ENCODE peak calls at places on chromosomes 13 and 19, in six cellular contexts. G, N, R, O, Q and P are unnamed samples.

GRCh38 chr13:31322025-31322424 is 122.2 kb downstream of the B3GLCT start:
- DNase-seq in Q (peak), R (peak), G (no peak), N (peak), O (no peak), P (no peak)

GRCh38 chr19:54967611-54968010 is 1.4 kb downstream of the NLRP2 start:
- DNase-seq in N (no peak), Q (no peak), G (no peak), O (no peak), R (no peak), P (no peak)

GRCh38 chr13:64078480-64078936 is 2662.9 kb upstream of the PCDH20 start:
- DNase-seq in Q (no peak), O (no peak), N (no peak), R (no peak), G (no peak), P (no peak)

GRCh38 chr13:98228661-98229349 is 51.7 kb upstream of the RNF113B start:
- DNase-seq in G (no peak), N (no peak), Q (peak), R (peak), O (no peak), P (no peak)

GRCh38 chr13:68467160-68467559 is 1237.0 kb upstream of the PCDH9 start:
- DNase-seq in R (no peak), O (no peak), N (no peak), Q (no peak), G (no peak), P (no peak)

GRCh38 chr19:18193388-18194207 is 580 bp downstream of the MPV17L2 start:
- DNase-seq in Q (peak), G (no peak), O (no peak), N (no peak), R (no peak), P (no peak)

GRCh38 chr19:7779631-7780486 is 16.8 kb downstream of the CLEC4M start:
- DNase-seq in Q (no peak), R (no peak), G (no peak), N (peak), O (no peak), P (no peak)

GRCh38 chr13:44163108-44163507 is 210.5 kb upstream of the SERP2 start:
- DNase-seq in O (no peak), Q (no peak), N (no peak), R (no peak), G (no peak), P (no peak)

GRCh38 chr13:82654851-82655517 is 1227.3 kb downstream of the SLITRK1 start:
- DNase-seq in Q (no peak), N (no peak), R (peak), O (no peak), G (no peak), P (no peak)

GRCh38 chr19:49749055-49749716 is 13.9 kb downstream of the TSKS start:
- DNase-seq in O (no peak), N (no peak), G (no peak), Q (peak), R (peak), P (no peak)

GRCh38 chr19:7331446-7331845 is 17.3 kb upstream of the ARHGEF18 start:
- DNase-seq in Q (no peak), N (no peak), O (no peak), G (no peak), R (no peak), P (no peak)

GRCh38 chr19:43798546-43799409 is 3.5 kb downstream of the LYPD5 start:
- DNase-seq in G (no peak), N (peak), O (no peak), Q (no peak), R (no peak), P (peak)

GRCh38 chr19:55474269-55475265 is 1.9 kb upstream of the ZNF628 start:
- DNase-seq in O (no peak), Q (no peak), G (no peak), R (no peak), N (no peak), P (peak)

GRCh38 chr19:19552811-19553210 is 14.7 kb downstream of the CILP2 start:
- DNase-seq in N (no peak), O (no peak), R (no peak), Q (peak), G (no peak), P (peak)

GRCh38 chr13:93730780-93731179 is 504.2 kb downstream of the GPC6 start:
- DNase-seq in Q (no peak), G (no peak), O (no peak), R (peak), N (no peak), P (no peak)

GRCh38 chr13:52650731-52651130 is 1.9 kb upstream of the SUGT1 start:
- DNase-seq in G (no peak), O (no peak), N (no peak), Q (no peak), R (no peak), P (no peak)

GRCh38 chr13:41780736-41781708 is 179.9 kb downstream of the VWA8 start:
- DNase-seq in G (no peak), R (peak), O (no peak), N (no peak), Q (peak), P (no peak)

GRCh38 chr13:68257111-68257842 is 1027.1 kb upstream of the PCDH9 start:
- DNase-seq in R (no peak), Q (peak), O (no peak), G (no peak), N (no peak), P (no peak)

GRCh38 chr13:50386527-50387123 is 371.4 kb downstream of the KCNRG start:
- DNase-seq in G (peak), Q (peak), O (no peak), N (no peak), R (peak), P (no peak)

GRCh38 chr19:13537454-13537853 is 31.2 kb upstream of the CACNA1A start:
- DNase-seq in Q (no peak), O (no peak), R (no peak), G (no peak), N (no peak), P (peak)

GRCh38 chr19:14088634-14089411 is 1.7 kb downstream of the SAMD1 start:
- DNase-seq in Q (no peak), G (no peak), R (no peak), N (no peak), O (no peak), P (no peak)

GRCh38 chr13:30551194-30551593 is 66.5 kb upstream of the USPL1 start:
- DNase-seq in G (no peak), R (peak), Q (peak), N (no peak), O (no peak), P (no peak)

GRCh38 chr13:27797228-27797624 is 4.9 kb downstream of the GSX1 start:
- DNase-seq in G (peak), N (no peak), R (peak), Q (peak), O (no peak), P (peak)

GRCh38 chr19:5296021-5296420 is 44.6 kb downstream of the PTPRS start:
- DNase-seq in G (no peak), Q (no peak), N (peak), O (no peak), R (no peak), P (no peak)
- H4K8ac ChIP-seq in G (no peak), Q (no peak), N (no peak), O (no peak), R (no peak), P (no peak)

GRCh38 chr19:1170938-1171754 is 2.9 kb downstream of the SBNO2 start:
- DNase-seq in O (no peak), G (no peak), N (no peak), R (no peak), Q (no peak), P (no peak)
- H3K14ac ChIP-seq in O (no peak), G (peak), N (no peak), R (peak), Q (no peak), P (no peak)

DNA sequence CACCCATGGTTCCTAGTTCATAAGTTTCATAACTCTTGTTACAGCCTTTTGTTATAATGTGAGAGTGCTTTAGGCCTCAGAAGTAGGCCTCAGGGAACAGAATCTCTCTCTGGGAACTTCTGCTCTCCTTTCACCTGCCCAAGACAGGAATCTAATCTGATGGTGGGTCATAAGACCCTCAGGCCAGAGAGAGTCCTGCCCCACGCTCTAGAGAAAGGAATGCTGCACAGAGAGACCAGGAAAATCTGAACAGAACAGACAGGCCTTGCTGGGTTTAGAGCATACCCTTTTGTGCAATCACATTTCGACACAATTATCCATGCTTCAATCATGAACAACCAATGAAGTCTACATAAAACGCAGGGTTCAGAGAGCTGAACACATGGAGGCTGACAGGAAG is 3.4 kb upstream of the DIAPH3 start:
- DNase-seq in G (no peak), Q (no peak), O (no peak), R (no peak), N (peak), P (no peak)
- H2AK5ac ChIP-seq in G (no peak), Q (no peak), O (no peak), R (no peak), N (no peak), P (no peak)

GRCh38 chr13:34338102-34338501 is 520.2 kb downstream of the RFC3 start:
- DNase-seq in N (no peak), O (no peak), Q (no peak), G (no peak), R (no peak), P (no peak)

GRCh38 chr13:34340534-34340933 is 522.6 kb downstream of the RFC3 start:
- DNase-seq in R (no peak), N (no peak), Q (peak), G (no peak), O (no peak), P (no peak)

GRCh38 chr13:34335662-34336007 is 517.7 kb downstream of the RFC3 start:
- DNase-seq in N (no peak), O (no peak), Q (no peak), R (no peak), G (no peak), P (no peak)

DNA sequence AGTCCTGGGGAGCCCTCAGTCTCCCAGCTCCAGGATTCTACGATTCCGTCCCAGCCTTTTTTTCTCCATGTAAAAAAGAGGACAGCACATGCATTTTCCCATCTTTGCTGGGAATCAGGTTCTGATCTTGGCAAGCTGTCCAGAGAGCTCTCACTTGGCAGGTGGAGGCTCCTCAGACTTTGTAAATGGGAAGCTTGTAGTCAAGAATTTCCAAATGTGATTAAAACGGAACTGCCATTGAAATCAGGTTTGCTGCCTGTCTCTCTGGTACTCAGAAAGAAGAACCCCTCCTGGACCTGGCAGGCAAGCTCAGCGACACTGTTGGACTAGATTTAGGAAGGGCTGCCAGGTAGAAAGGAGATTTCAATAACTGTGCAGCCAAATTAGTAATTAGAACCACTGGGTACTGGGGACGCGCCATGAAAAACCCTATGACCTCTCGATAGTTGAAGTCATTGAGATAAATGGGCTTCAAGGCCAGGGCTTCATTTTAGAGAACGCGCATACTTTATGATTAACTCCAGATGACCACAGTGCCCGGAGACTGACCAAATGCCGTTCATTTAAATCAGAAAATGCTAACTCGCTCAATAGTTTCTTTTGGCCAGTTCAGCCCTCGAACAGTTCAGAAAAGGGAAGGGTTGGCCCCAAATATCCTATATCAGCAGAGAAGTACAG is 517.2 kb downstream of the RFC3 start:
- DNase-seq in Q (no peak), G (no peak), N (no peak), R (no peak), O (no peak), P (no peak)
- H4K8ac ChIP-seq in Q (no peak), G (no peak), N (no peak), R (no peak), O (no peak), P (no peak)

DNA sequence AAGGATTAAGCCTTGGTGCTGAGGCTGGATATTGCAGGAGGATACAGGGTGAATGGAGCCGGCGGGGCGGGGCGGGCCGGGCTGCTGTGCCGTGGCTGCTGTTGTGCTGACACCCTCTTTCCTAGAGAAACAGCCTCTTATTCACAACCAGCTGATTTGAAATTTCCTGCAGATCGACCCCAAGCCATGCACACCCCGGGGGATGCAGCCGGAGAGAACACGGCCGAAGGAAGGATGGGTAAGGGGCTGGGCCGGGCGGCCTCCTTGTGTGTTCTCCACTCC is 11.0 kb downstream of the DAZAP1 start:
- DNase-seq in N (no peak), G (no peak), R (no peak), O (no peak), Q (no peak), P (no peak)
- H3K14ac ChIP-seq in N (no peak), G (no peak), R (no peak), O (no peak), Q (no peak), P (no peak)

GRCh38 chr19:51803529-51803928 is 8.6 kb downstream of the FPR3 start:
- DNase-seq in O (no peak), N (no peak), R (no peak), Q (no peak), G (no peak), P (no peak)

GRCh38 chr19:51802775-51803174 is 7.8 kb downstream of the FPR3 start:
- DNase-seq in N (no peak), O (no peak), G (no peak), Q (no peak), R (no peak), P (no peak)

GRCh38 chr19:51807111-51807701 is 12.2 kb downstream of the FPR3 start:
- DNase-seq in R (no peak), O (peak), N (peak), Q (no peak), G (no peak), P (peak)

GRCh38 chr19:51800849-51801244 is 5.9 kb downstream of the FPR3 start:
- DNase-seq in G (no peak), O (no peak), N (no peak), Q (no peak), R (no peak), P (no peak)

GRCh38 chr19:51803965-51804364 is 9.0 kb downstream of the FPR3 start:
- DNase-seq in O (no peak), N (peak), R (no peak), G (no peak), Q (no peak), P (no peak)
- H2AK5ac ChIP-seq in O (no peak), N (no peak), R (no peak), G (no peak), Q (no peak), P (no peak)

GRCh38 chr19:48714759-48715261 is 4.7 kb downstream of the MAMSTR start:
- DNase-seq in G (no peak), O (no peak), N (no peak), Q (no peak), R (no peak), P (no peak)
- H4K8ac ChIP-seq in G (no peak), O (peak), N (peak), Q (peak), R (peak), P (no peak)

DNA sequence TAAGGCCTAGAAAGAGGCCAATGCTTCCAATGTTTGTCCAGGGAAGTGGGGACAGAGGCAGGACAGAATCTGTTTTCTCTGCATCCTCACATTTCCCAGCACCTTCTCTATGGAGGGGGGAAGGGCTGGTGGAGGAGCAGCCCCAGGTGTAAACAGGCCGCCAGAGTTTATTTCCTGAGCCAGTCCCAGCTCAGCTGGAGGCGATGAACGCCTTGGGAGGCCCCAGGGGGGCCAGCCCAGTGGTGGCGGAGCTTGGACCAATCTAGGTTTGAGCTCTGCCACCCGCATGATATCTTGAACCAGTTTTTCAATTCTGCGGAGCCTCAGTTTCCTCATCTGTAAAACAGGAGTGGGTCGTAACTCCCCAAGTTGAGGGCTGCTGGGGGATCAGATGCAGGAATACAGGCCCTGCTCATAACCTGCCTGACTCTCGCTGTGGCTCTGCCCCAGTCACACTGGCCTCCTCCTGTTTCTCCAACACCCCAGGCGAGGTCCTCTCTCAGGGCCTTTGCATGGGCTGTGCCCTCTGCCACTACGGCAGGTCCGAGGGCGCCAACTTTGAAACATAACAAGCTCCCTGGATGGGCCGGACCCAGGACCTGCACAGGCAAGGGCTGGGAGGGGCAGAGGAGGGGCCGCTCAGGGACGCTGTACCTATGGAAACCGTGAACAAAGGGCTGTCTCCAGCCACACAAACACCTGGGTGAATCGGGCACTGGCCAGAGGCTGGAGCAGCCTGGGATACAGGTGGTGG is 1.1 kb downstream of the TNFAIP8L1 start:
- DNase-seq in G (no peak), O (no peak), R (no peak), N (peak), Q (no peak), P (no peak)
- H3K14ac ChIP-seq in G (no peak), O (no peak), R (no peak), N (no peak), Q (no peak), P (no peak)

DNA sequence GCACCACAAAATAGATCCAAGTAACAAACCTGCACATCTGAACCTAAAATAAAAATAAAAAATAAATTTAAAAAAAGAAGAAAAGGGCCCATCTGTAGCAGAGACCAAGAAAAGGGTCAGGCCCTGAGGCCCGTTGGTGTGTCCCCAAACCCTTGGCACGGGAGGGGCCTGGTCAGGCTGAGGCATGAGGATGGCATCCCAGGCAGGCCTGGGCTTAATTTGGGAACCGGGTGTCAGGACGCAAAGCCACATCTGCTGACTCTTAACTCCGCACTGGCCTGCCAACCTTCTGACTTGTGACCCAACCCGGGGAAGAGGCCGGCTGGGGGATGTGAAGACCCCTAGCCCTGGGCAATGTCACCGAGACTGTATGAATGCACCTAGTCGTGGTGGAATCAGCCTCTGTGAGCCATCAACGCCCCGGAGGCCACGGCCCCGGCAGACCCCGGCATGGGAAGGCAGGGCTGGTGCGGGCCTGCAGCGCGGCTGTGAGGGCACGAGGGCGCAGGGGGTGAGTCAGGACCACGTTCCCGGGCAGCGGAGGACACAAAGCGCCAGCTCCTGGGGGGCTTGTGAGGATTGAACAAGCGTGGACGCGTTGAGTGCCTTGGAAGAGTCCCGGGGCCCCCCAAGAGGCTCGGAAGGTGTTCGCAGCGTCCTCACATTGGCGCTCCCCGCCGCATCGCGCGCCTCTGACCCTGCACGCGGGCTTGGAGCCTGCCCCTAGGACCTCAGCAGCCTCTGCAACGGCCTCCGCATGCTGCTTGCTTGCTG is 38.2 kb downstream of the ATP12A start:
- DNase-seq in O (no peak), G (no peak), R (no peak), N (no peak), Q (no peak), P (no peak)
- H2AK5ac ChIP-seq in O (no peak), G (peak), R (no peak), N (no peak), Q (no peak), P (no peak)